ENCODE peak calls at places on chromosomes 13 and 19, in eight cellular contexts. O, K, E, W, G, U, P and T are unnamed samples.
A peak's percentile ranks its signal among the peaks of the same experiment; 100 is the strongest.

GRCh38 chr19:38280030-38280921 is 15.9 kb downstream of the SPINT2 start:
- DNase-seq in O (no peak), K (no peak), E (no peak), W (no peak), G (no peak), U (no peak), P (no peak), T (no peak)

GRCh38 chr13:113665582-113666323 is 1.3 kb upstream of the GRK1 start:
- DNase-seq in O (no peak), K (no peak), E (no peak), W (no peak), G (no peak), U (no peak), P (peak; percentile 29), T (no peak)

GRCh38 chr13:40503026-40503425 is 163.4 kb downstream of the FOXO1 start:
- DNase-seq in O (no peak), K (no peak), E (no peak), W (no peak), G (no peak), U (no peak), P (no peak), T (no peak)

GRCh38 chr19:53507523-53508442 is 30.2 kb upstream of the ZNF331 start:
- DNase-seq in O (no peak), K (no peak), E (no peak), W (no peak), G (no peak), U (no peak), P (no peak), T (no peak)

GRCh38 chr19:47187797-47188196 is 43.2 kb downstream of the BBC3 start:
- DNase-seq in O (no peak), K (no peak), E (no peak), W (no peak), G (no peak), U (no peak), P (no peak), T (no peak)

GRCh38 chr13:79056706-79057105 is 349.3 kb downstream of the RBM26 start:
- DNase-seq in O (no peak), K (peak; percentile 14), E (no peak), W (no peak), G (no peak), U (no peak), P (no peak), T (no peak)

GRCh38 chr13:44899967-44900366 is 89.3 kb downstream of the NUFIP1 start:
- DNase-seq in O (no peak), K (no peak), E (no peak), W (no peak), G (no peak), U (no peak), P (no peak), T (peak; percentile 36)

GRCh38 chr19:53865918-53866696 is 1.6 kb upstream of the MYADM start:
- DNase-seq in O (no peak), K (peak; percentile 68), E (peak; percentile 80), W (peak; percentile 58), G (peak; percentile 27), U (peak; percentile 40), P (peak; percentile 85), T (peak; percentile 62)

GRCh38 chr13:72781461-72782439 is at the start of the genes DIS3 and PIBF1:
- DNase-seq in O (peak; percentile 94), K (peak; percentile 99), E (peak; percentile 95), W (peak; percentile 71), G (peak; percentile 99), U (peak; percentile 94), P (peak; percentile 99), T (peak; percentile 99)

GRCh38 chr19:18676692-18677091 is 6.8 kb upstream of the CRTC1 start:
- DNase-seq in O (no peak), K (no peak), E (no peak), W (no peak), G (no peak), U (no peak), P (no peak), T (no peak)

GRCh38 chr13:109784590-109785140 is 1.7 kb downstream of the IRS2 start:
- DNase-seq in O (no peak), K (peak; percentile 80), E (no peak), W (no peak), G (peak; percentile 63), U (peak; percentile 50), P (peak; percentile 85), T (peak; percentile 77)

GRCh38 chr19:56253737-56254136 is 18.8 kb upstream of the EDDM13 start:
- DNase-seq in O (peak; percentile 23), K (peak; percentile 72), E (peak; percentile 13), W (no peak), G (peak; percentile 75), U (no peak), P (no peak), T (peak; percentile 61)

GRCh38 chr19:29882719-29883105 is 59.3 kb upstream of the URI1 start:
- DNase-seq in O (no peak), K (no peak), E (no peak), W (no peak), G (no peak), U (no peak), P (no peak), T (no peak)

GRCh38 chr19:19106061-19106551 is 32.2 kb downstream of the TMEM161A start:
- DNase-seq in O (no peak), K (no peak), E (no peak), W (no peak), G (no peak), U (no peak), P (no peak), T (no peak)

GRCh38 chr13:29545988-29546387 is 49.5 kb downstream of the SLC7A1 start:
- DNase-seq in O (no peak), K (no peak), E (no peak), W (no peak), G (no peak), U (no peak), P (no peak), T (no peak)

GRCh38 chr13:114029866-114030625 is 56.2 kb upstream of the C13orf46 start:
- DNase-seq in O (no peak), K (no peak), E (no peak), W (no peak), G (no peak), U (no peak), P (no peak), T (no peak)

GRCh38 chr13:66558511-66558910 is 671.6 kb downstream of the PCDH9 start:
- DNase-seq in O (no peak), K (no peak), E (no peak), W (no peak), G (no peak), U (no peak), P (no peak), T (no peak)

GRCh38 chr19:13692096-13692495 is 72.2 kb upstream of the MRI1 start:
- DNase-seq in O (no peak), K (peak; percentile 72), E (no peak), W (no peak), G (no peak), U (no peak), P (no peak), T (peak; percentile 62)